ENCODE peak calls at places on chromosome 1, in six cellular contexts. Y is H1, A is H9, X is neuronal stem cell, R is IMR-90, T is mesendoderm. G is an unnamed sample.

GRCh38 chr1:198357937-198358336 is 182.5 kb downstream of the ATP6V1G3 start:
- DNase-seq in R (no peak), X (no peak), Y (no peak), A (no peak), T (no peak), G (no peak)

GRCh38 chr1:63327417-63328139 is 5.2 kb downstream of the FOXD3 start:
- DNase-seq in A (peak), R (peak), Y (peak), T (peak), X (peak), G (peak)

GRCh38 chr1:2194898-2195673 is 514 bp upstream of the FAAP20 start:
- DNase-seq in T (peak), Y (peak), A (peak), R (peak), X (peak), G (peak)

GRCh38 chr1:243765676-243766075 is 84.4 kb downstream of the AKT3 start:
- DNase-seq in Y (no peak), X (no peak), R (no peak), T (no peak), A (no peak), G (no peak)

GRCh38 chr1:107669996-107670395 is 295.0 kb downstream of the VAV3 start:
- DNase-seq in T (no peak), X (no peak), Y (no peak), A (no peak), R (peak), G (no peak)

GRCh38 chr1:39692152-39693064 is 1.2 kb upstream of the HPCAL4 start:
- DNase-seq in X (no peak), A (peak), T (peak), R (no peak), Y (peak), G (no peak)

GRCh38 chr1:89953072-89953626 is 41.8 kb upstream of the ZNF326 start:
- DNase-seq in X (no peak), R (peak), T (peak), Y (peak), A (peak), G (peak)

GRCh38 chr1:204937901-204938300 is 67.2 kb downstream of the NFASC start:
- DNase-seq in R (no peak), Y (no peak), X (no peak), T (no peak), A (no peak), G (no peak)

GRCh38 chr1:153985984-153986761 is at the start of gene RAB13:
- DNase-seq in R (peak), X (peak), A (peak), Y (peak), T (peak), G (peak)

GRCh38 chr1:215749423-215749822 is 182.3 kb downstream of the KCTD3 start:
- DNase-seq in T (no peak), Y (no peak), X (no peak), R (peak), A (no peak), G (peak)

GRCh38 chr1:184532199-184532598 is 145.4 kb downstream of the C1orf21 start:
- DNase-seq in X (no peak), R (no peak), Y (no peak), A (no peak), T (no peak), G (no peak)

GRCh38 chr1:208445710-208446702 is 201.8 kb upstream of the PLXNA2 start:
- DNase-seq in T (peak), A (no peak), Y (no peak), X (no peak), R (no peak), G (no peak)

GRCh38 chr1:5934058-5934884 is 58.0 kb downstream of the NPHP4 start:
- DNase-seq in R (no peak), T (no peak), A (peak), Y (peak), X (no peak), G (no peak)

GRCh38 chr1:33949570-33949969 is 85.7 kb downstream of the HMGB4 start:
- DNase-seq in Y (no peak), T (no peak), A (no peak), X (no peak), R (no peak), G (no peak)

GRCh38 chr1:1003618-1004419 is 3.9 kb upstream of the HES4 start:
- DNase-seq in Y (no peak), X (no peak), A (peak), T (no peak), R (no peak), G (no peak)

GRCh38 chr1:60132985-60133673 is 59.6 kb upstream of the C1orf87 start:
- DNase-seq in Y (no peak), X (no peak), A (no peak), T (no peak), R (peak), G (no peak)

GRCh38 chr1:114457675-114458074 is 53.3 kb downstream of the TRIM33 start:
- DNase-seq in Y (no peak), R (no peak), A (no peak), X (no peak), T (no peak), G (no peak)

GRCh38 chr1:93848352-93848883 is 30.6 kb downstream of the DNTTIP2 start:
- DNase-seq in R (no peak), A (no peak), T (no peak), Y (no peak), X (peak), G (no peak)

GRCh38 chr1:61424382-61424781 is 300.6 kb downstream of the TM2D1 start:
- DNase-seq in R (no peak), T (no peak), Y (no peak), X (no peak), A (no peak), G (no peak)

GRCh38 chr1:43232071-43232470 is 37.7 kb upstream of the TMEM125 start:
- DNase-seq in T (peak), A (no peak), R (peak), Y (no peak), X (no peak), G (peak)

GRCh38 chr1:175889044-175889443 is 145.6 kb upstream of the TNR start:
- DNase-seq in X (no peak), Y (no peak), T (no peak), R (peak), A (no peak), G (no peak)

GRCh38 chr1:59375321-59376220 is 78.7 kb downstream of the FGGY start:
- DNase-seq in Y (no peak), T (no peak), A (no peak), R (peak), X (no peak), G (peak)

GRCh38 chr1:178625695-178626094 is 99.3 kb upstream of the RALGPS2 start:
- DNase-seq in T (no peak), X (no peak), R (no peak), Y (no peak), A (no peak), G (no peak)

GRCh38 chr1:52237430-52237829 is 95.5 kb downstream of the ZFYVE9 start:
- DNase-seq in A (no peak), Y (no peak), T (no peak), X (no peak), R (peak), G (peak)

GRCh38 chr1:1435094-1435903 is at the start of gene VWA1:
- DNase-seq in R (peak), A (no peak), T (peak), Y (peak), X (no peak), G (peak)

GRCh38 chr1:147168626-147169058 is 3.6 kb downstream of the PRKAB2 start:
- DNase-seq in R (peak), A (no peak), X (no peak), T (peak), Y (no peak), G (peak)

GRCh38 chr1:151832318-151832984 is 849 bp upstream of the RORC start:
- DNase-seq in Y (no peak), X (no peak), A (no peak), T (no peak), R (peak), G (no peak)

GRCh38 chr1:20829531-20829930 is 42.4 kb upstream of the HP1BP3 start:
- DNase-seq in Y (no peak), T (no peak), A (no peak), X (no peak), R (peak), G (no peak)

GRCh38 chr1:16217061-16217785 is 4.8 kb upstream of the ARHGEF19 start:
- DNase-seq in T (peak), R (peak), Y (peak), A (peak), X (peak), G (peak)
- H3K4me2 ChIP-seq in T (peak), R (peak), Y (peak), A (peak), X (peak), G (peak)

DNA sequence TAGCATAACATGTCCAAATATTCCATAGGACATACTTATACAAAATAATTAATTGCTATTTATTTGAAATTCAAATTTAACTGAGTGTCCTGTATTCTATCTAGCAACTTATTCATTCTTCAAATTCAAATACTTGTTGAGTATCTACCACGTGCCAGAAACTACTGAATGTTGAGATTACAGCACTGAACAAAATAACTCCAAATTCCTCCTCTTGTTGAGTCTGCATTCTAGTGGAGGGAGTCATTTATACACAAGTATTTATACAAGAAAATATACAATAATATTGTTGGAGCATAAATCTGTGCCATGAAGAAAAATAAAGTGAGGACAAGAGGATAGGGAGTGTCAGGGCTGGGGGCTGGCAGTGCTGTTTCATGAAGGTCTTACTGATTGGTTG is 43.7 kb upstream of the CDC42BPA start:
- DNase-seq in A (no peak), R (peak), X (no peak), Y (no peak), T (no peak), G (no peak)
- H2BK15ac ChIP-seq in A (no peak), R (no peak), X (no peak), Y (no peak), T (no peak), G (no peak)

GRCh38 chr1:200224315-200224714 is 185.5 kb downstream of the ZNF281 start:
- DNase-seq in R (peak), X (no peak), T (peak), A (no peak), Y (no peak), G (peak)

GRCh38 chr1:200226268-200226968 is 183.4 kb downstream of the ZNF281 start:
- DNase-seq in A (peak), Y (no peak), T (peak), R (peak), X (no peak), G (peak)

GRCh38 chr1:200226969-200227303 is 182.9 kb downstream of the ZNF281 start:
- DNase-seq in X (no peak), A (no peak), T (no peak), R (no peak), Y (no peak), G (no peak)

GRCh38 chr1:200231787-200232222 is 178.0 kb downstream of the ZNF281 start:
- DNase-seq in X (no peak), T (no peak), A (no peak), Y (no peak), R (peak), G (peak)

GRCh38 chr1:200228081-200228480 is 181.8 kb downstream of the ZNF281 start:
- DNase-seq in Y (no peak), R (no peak), A (no peak), T (no peak), X (no peak), G (no peak)
- H3K4me2 ChIP-seq in Y (no peak), R (peak), A (no peak), T (no peak), X (no peak), G (no peak)

DNA sequence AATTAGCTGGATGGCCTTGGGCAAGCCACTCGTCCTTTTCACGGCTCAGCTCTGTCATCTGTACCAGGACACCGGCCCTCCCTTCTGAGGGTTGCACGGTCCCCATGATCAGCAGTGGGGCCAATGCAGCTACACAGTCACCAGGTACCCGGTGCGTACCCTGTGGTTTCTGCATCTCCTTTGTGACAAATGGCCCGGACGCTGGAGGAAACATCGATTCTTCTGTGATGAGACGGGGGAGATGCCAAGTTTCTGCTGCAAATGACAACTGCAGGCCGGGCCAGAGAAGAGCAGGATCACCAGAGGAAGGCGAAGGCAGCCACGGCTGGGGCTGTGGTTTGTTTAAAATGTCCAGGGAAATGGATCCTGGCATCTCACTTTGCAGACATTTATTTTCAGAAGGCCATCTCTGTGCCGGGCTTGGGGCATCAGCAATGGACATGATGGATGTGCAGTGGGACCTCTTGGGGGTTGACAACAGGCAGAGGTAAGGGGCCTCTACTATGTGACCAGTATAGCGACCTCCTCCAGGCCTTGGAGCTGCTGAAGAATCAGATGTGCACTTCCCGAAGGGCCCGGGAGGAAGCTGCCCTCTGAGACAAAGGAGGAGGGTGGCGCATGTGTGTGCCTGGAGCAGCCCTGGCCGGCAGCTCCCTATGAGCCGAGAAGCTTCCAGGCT is 221.9 kb upstream of the C1orf174 start:
- DNase-seq in X (no peak), R (no peak), T (no peak), Y (no peak), A (no peak), G (no peak)
- H2BK15ac ChIP-seq in X (peak), R (no peak), T (no peak), Y (no peak), A (no peak), G (no peak)

GRCh38 chr1:218754477-218754876 is 409.3 kb downstream of the TGFB2 start:
- DNase-seq in A (no peak), Y (no peak), R (no peak), T (no peak), X (no peak), G (no peak)
- H3K4me2 ChIP-seq in A (no peak), Y (no peak), R (no peak), T (no peak), X (no peak), G (no peak)

GRCh38 chr1:19156676-19157075 is 53.4 kb downstream of the UBR4 start:
- DNase-seq in A (no peak), R (peak), X (no peak), T (no peak), Y (no peak), G (peak)

GRCh38 chr1:19151537-19151936 is 58.5 kb downstream of the UBR4 start:
- DNase-seq in X (no peak), Y (no peak), R (no peak), A (no peak), T (no peak), G (no peak)

GRCh38 chr1:19154876-19155275 is 55.2 kb downstream of the UBR4 start:
- DNase-seq in T (no peak), Y (no peak), A (no peak), R (no peak), X (no peak), G (no peak)

GRCh38 chr1:19149736-19150135 is 60.3 kb downstream of the UBR4 start:
- DNase-seq in R (no peak), Y (no peak), A (no peak), T (no peak), X (no peak), G (no peak)

DNA sequence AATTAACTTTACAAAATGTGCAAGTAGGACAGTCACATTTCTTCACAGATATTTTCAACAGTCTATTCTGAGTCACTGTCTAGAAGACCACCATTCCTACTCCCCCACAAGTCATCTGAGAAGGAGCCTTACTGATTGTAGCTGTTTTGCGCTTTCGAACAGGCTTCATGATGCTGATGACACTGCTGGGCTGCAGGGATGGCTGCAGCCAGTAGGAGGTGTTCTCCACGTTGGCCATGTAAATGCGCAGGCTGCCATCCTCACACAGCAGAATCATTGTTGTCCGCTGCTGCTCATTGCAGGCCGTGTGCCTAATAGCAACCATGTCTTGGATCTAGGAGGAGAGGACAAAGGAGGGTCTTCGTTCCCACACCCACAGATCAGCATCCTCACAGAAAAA is 56.9 kb downstream of the UBR4 start:
- DNase-seq in Y (no peak), X (no peak), R (no peak), T (peak), A (no peak), G (no peak)
- H2BK15ac ChIP-seq in Y (no peak), X (no peak), R (no peak), T (no peak), A (no peak), G (no peak)

GRCh38 chr1:55257958-55258357 is 42.8 kb upstream of the USP24 start:
- DNase-seq in T (no peak), A (no peak), X (no peak), R (peak), Y (no peak), G (no peak)
- H3K4me2 ChIP-seq in T (no peak), A (no peak), X (no peak), R (no peak), Y (no peak), G (no peak)

GRCh38 chr1:7985851-7986612 is 24.5 kb downstream of the PARK7 start:
- DNase-seq in A (no peak), Y (no peak), R (no peak), T (no peak), X (no peak), G (no peak)

GRCh38 chr1:7984826-7985225 is 23.3 kb downstream of the PARK7 start:
- DNase-seq in T (no peak), R (no peak), X (peak), A (no peak), Y (no peak), G (no peak)

GRCh38 chr1:7983086-7983778 is 21.7 kb downstream of the PARK7 start:
- DNase-seq in A (no peak), R (no peak), X (no peak), T (no peak), Y (no peak), G (no peak)

GRCh38 chr1:7975212-7975865 is 13.8 kb downstream of the PARK7 start:
- DNase-seq in T (peak), R (peak), X (peak), Y (peak), A (peak), G (peak)

DNA sequence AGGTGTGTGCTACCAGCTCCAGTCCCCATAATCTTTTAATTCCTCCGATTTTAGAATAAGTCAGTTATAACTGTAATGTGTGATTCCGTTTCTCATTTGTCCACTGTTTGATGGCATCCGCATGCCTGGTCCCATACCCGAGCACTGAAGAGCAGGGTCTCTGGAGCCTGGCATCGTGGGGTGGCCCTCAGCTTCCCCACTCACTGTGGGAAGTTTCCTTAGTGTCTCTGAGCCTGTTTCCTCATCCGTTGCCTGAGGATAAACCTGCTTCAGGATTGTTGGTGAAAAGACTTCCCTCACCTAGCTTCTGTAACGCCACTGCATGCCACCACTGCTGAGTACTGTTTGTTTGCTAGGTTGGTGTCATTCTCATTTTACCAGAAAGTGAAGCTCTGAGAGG is 19.5 kb downstream of the PARK7 start:
- DNase-seq in X (no peak), A (no peak), Y (no peak), T (no peak), R (no peak), G (no peak)
- H2BK15ac ChIP-seq in X (no peak), A (no peak), Y (no peak), T (no peak), R (no peak), G (no peak)

GRCh38 chr1:234253732-234254131 is 119.5 kb upstream of the COA6 start:
- DNase-seq in Y (no peak), A (peak), T (no peak), X (no peak), R (no peak), G (no peak)

GRCh38 chr1:234261545-234261944 is 111.7 kb upstream of the COA6 start:
- DNase-seq in A (no peak), Y (no peak), X (no peak), R (no peak), T (peak), G (no peak)

GRCh38 chr1:234258071-234258470 is 115.2 kb upstream of the COA6 start:
- DNase-seq in T (no peak), R (no peak), A (peak), Y (no peak), X (no peak), G (no peak)

GRCh38 chr1:234260578-234260977 is 112.7 kb upstream of the COA6 start:
- DNase-seq in T (no peak), Y (no peak), A (peak), R (no peak), X (no peak), G (no peak)

GRCh38 chr1:234256359-234256758 is 116.9 kb upstream of the COA6 start:
- DNase-seq in R (peak), Y (no peak), T (no peak), X (no peak), A (peak), G (no peak)
- H3K4me2 ChIP-seq in R (no peak), Y (no peak), T (no peak), X (no peak), A (no peak), G (no peak)

GRCh38 chr1:245419572-245419971 is 264.8 kb downstream of the KIF26B start:
- DNase-seq in Y (no peak), R (no peak), T (no peak), A (no peak), X (no peak), G (no peak)
- H2BK15ac ChIP-seq in Y (no peak), R (no peak), T (no peak), A (no peak), X (no peak), G (no peak)